ENCODE peak calls at places on chromosome 18, in four cellular contexts. I, V, C and A are unnamed samples.

GRCh38 chr18:73807551-73808192 is 340.0 kb downstream of the FBXO15 start:
- DNase-seq in V (no peak), C (no peak), I (no peak), A (no peak)

GRCh38 chr18:8984131-8984670 is 118.3 kb upstream of the NDUFV2 start:
- DNase-seq in I (no peak), C (no peak), V (no peak), A (no peak)

GRCh38 chr18:32714571-32715148 is 58.2 kb downstream of the KLHL14 start:
- DNase-seq in V (peak; percentile 79), I (peak; percentile 36), C (peak; percentile 87), A (peak; percentile 47)

GRCh38 chr18:73615506-73615905 is 532.1 kb downstream of the FBXO15 start:
- DNase-seq in V (no peak), C (no peak), I (no peak), A (no peak)

GRCh38 chr18:43078485-43079092 is 36.9 kb downstream of the RIT2 start:
- DNase-seq in I (no peak), C (peak; percentile 35), V (no peak), A (peak; percentile 54)

GRCh38 chr18:21163647-21164625 is 52.3 kb upstream of the ROCK1 start:
- DNase-seq in C (no peak), I (no peak), V (no peak), A (no peak)

GRCh38 chr18:22847392-22847791 is 85.7 kb upstream of the RBBP8 start:
- DNase-seq in V (no peak), C (peak; percentile 3), I (no peak), A (no peak)

GRCh38 chr18:5238371-5238758 is 41.3 kb upstream of the AKAIN1 start:
- DNase-seq in C (peak; percentile 38), I (peak; percentile 72), V (peak; percentile 86), A (peak; percentile 55)

GRCh38 chr18:58394607-58395425 is 234.1 kb downstream of the ALPK2 start:
- DNase-seq in I (no peak), C (no peak), V (no peak), A (no peak)

GRCh38 chr18:27136208-27136535 is 48.9 kb downstream of the CHST9 start:
- DNase-seq in I (no peak), V (peak; percentile 86), C (peak; percentile 76), A (no peak)

GRCh38 chr18:22279741-22280452 is 110.5 kb downstream of the GATA6 start:
- DNase-seq in I (no peak), V (no peak), C (no peak), A (no peak)

GRCh38 chr18:21684731-21685130 is 19.8 kb downstream of the ABHD3 start:
- DNase-seq in C (no peak), I (no peak), V (peak; percentile 60), A (no peak)

GRCh38 chr18:55324166-55324565 is 263.8 kb downstream of the TCF4 start:
- DNase-seq in C (no peak), I (no peak), V (no peak), A (no peak)

GRCh38 chr18:35458677-35459441 is 38.9 kb downstream of the INO80C start:
- DNase-seq in I (peak; percentile 55), C (peak; percentile 63), V (peak; percentile 86), A (no peak)

GRCh38 chr18:43919565-43919964 is 642.3 kb upstream of the SYT4 start:
- DNase-seq in C (no peak), I (no peak), V (no peak), A (no peak)

GRCh38 chr18:69265661-69266060 is 135.0 kb upstream of the DOK6 start:
- DNase-seq in I (no peak), C (no peak), V (no peak), A (no peak)

DNA sequence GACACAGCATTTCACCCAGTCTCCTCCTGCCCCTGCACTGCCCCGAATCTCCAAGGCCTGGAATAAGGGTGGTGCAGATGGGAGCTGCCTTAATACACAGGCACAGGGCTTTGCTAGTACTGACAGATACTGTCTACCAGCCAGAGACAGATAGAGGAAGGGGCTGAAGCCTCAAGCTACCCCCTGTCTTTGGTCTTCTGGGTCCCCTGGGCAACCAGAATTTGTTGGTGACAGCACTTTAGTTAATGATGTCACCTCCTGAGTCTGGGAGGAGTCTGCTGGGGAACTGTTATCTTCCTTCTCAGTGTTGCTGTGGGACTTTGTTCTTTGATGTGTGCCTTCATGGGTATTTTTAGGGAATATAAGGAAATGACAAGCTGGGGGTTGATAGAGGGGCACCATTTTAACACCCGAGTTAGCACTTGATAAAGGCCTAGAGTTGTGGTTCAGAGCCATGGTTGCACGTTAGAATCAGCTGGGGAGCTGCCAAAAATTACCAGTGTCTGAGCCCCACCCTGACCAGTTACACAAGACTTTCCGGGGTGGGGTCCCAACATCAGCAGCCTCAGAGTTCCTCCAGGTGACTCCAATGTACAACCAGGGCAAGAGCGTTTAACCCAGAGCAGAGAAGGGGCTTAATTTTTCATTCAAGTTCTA is 136.8 kb downstream of the SMAD7 start:
- DNase-seq in C (no peak), V (no peak), I (peak; percentile 31), A (no peak)
- H3K4me1 ChIP-seq in C (no peaks in the 10 kb centered on the region), V (no peaks in the 10 kb centered on the region), I (no peaks in the 10 kb centered on the region), A (no peaks in the 10 kb centered on the region)

GRCh38 chr18:59553273-59553672 is 143.9 kb downstream of the CCBE1 start:
- DNase-seq in C (no peak), V (no peak), I (no peak), A (peak; percentile 49)

GRCh38 chr18:59559528-59559927 is 137.7 kb downstream of the CCBE1 start:
- DNase-seq in V (no peak), C (no peak), I (no peak), A (no peak)

GRCh38 chr18:59551902-59552635 is 145.2 kb downstream of the CCBE1 start:
- DNase-seq in V (no peak), C (no peak), I (no peak), A (no peak)

GRCh38 chr18:59554796-59555195 is 142.4 kb downstream of the CCBE1 start:
- DNase-seq in V (no peak), I (no peak), C (no peak), A (no peak)

GRCh38 chr18:59556265-59556664 is 141.0 kb downstream of the CCBE1 start:
- DNase-seq in V (no peak), C (no peak), I (no peak), A (peak; percentile 52)
- TF ChIP-seq POLR2AphosphoS5 in V (no peak), C (no peak), I (no peak), A (no peak)

GRCh38 chr18:75228967-75229366 is 18.4 kb downstream of the TSHZ1 start:
- DNase-seq in V (no peak), C (no peak), I (no peak), A (no peak)

GRCh38 chr18:75227535-75227934 is 16.9 kb downstream of the TSHZ1 start:
- DNase-seq in I (no peak), V (no peak), C (no peak), A (no peak)

GRCh38 chr18:75229437-75229836 is 18.8 kb downstream of the TSHZ1 start:
- DNase-seq in C (no peak), I (no peak), V (no peak), A (no peak)

GRCh38 chr18:75226301-75226955 is 15.8 kb downstream of the TSHZ1 start:
- DNase-seq in V (peak; percentile 16), I (no peak), C (no peak), A (no peak)

GRCh38 chr18:75226956-75227316 is 16.3 kb downstream of the TSHZ1 start:
- DNase-seq in C (no peak), V (no peak), I (no peak), A (no peak)
- H3K4me1 ChIP-seq in C (no peaks in the 10 kb centered on the region), V (peaks cover 46% of the 10 kb centered on the region), I (peaks cover 3% of the 10 kb centered on the region), A (peaks cover 17% of the 10 kb centered on the region)

GRCh38 chr18:59961086-59961485 is 61.3 kb downstream of the PMAIP1 start:
- DNase-seq in V (no peak), I (no peak), C (no peak), A (no peak)

GRCh38 chr18:59959079-59959478 is 59.3 kb downstream of the PMAIP1 start:
- DNase-seq in V (no peak), C (no peak), I (no peak), A (no peak)

GRCh38 chr18:59959606-59960005 is 59.8 kb downstream of the PMAIP1 start:
- DNase-seq in I (no peak), V (no peak), C (no peak), A (no peak)

GRCh38 chr18:59960272-59960671 is 60.5 kb downstream of the PMAIP1 start:
- DNase-seq in C (no peak), I (no peak), V (no peak), A (no peak)

GRCh38 chr18:59957957-59958356 is 58.2 kb downstream of the PMAIP1 start:
- DNase-seq in V (peak; percentile 3), I (peak; percentile 71), C (no peak), A (peak; percentile 78)
- TF ChIP-seq POLR2AphosphoS5 in V (no peak), I (no peak), C (no peak), A (peak; percentile 42)

GRCh38 chr18:77103991-77104521 is 28.5 kb downstream of the MBP start:
- DNase-seq in V (no peak), I (no peak), C (no peak), A (no peak)
- H3K4me1 ChIP-seq in V (peaks cover 9% of the 10 kb centered on the region), I (peaks cover 80% of the 10 kb centered on the region), C (peaks cover 20% of the 10 kb centered on the region), A (peaks cover 37% of the 10 kb centered on the region)